ENCODE peak calls at places on chromosomes 6 and 20, in six cellular contexts. I, H, J, O, N and P are unnamed samples.

GRCh38 chr20:44715495-44716308 is 533 bp downstream of the CCN5 start:
- DNase-seq in J (no peak), H (no peak), O (no peak), N (no peak), I (no peak), P (no peak)

GRCh38 chr6:149224399-149224798 is 93.1 kb upstream of the TAB2 start:
- DNase-seq in O (no peak), I (no peak), J (no peak), H (no peak), N (no peak), P (no peak)

GRCh38 chr20:36391456-36391855 is 85.3 kb downstream of the DLGAP4 start:
- DNase-seq in H (no peak), J (peak), I (no peak), O (peak), N (no peak), P (no peak)

GRCh38 chr20:41509801-41510200 is 108.4 kb downstream of the CHD6 start:
- DNase-seq in H (peak), J (no peak), N (no peak), O (no peak), I (no peak), P (no peak)

GRCh38 chr6:169248521-169248971 is 5.1 kb downstream of the THBS2 start:
- DNase-seq in J (no peak), I (no peak), O (no peak), N (no peak), H (no peak), P (no peak)

GRCh38 chr20:6828794-6829423 is 61.4 kb downstream of the BMP2 start:
- DNase-seq in I (peak), N (no peak), J (peak), H (peak), O (peak), P (no peak)

GRCh38 chr6:139625998-139626975 is 251.8 kb upstream of the CITED2 start:
- DNase-seq in J (no peak), N (no peak), H (no peak), O (no peak), I (no peak), P (no peak)

GRCh38 chr6:17039266-17039665 is 62.6 kb upstream of the STMND1 start:
- DNase-seq in O (no peak), N (no peak), J (no peak), H (no peak), I (no peak), P (no peak)

GRCh38 chr6:29227235-29227634 is 56.5 kb downstream of the OR2J2 start:
- DNase-seq in N (no peak), O (no peak), I (no peak), H (no peak), J (no peak), P (no peak)

GRCh38 chr6:21201181-21201580 is 392.4 kb upstream of the SOX4 start:
- DNase-seq in I (no peak), O (no peak), J (no peak), H (no peak), N (no peak), P (no peak)

GRCh38 chr6:53029262-53029661 is 34.2 kb upstream of the GSTA4 start:
- DNase-seq in O (no peak), H (no peak), N (no peak), I (no peak), J (no peak), P (no peak)

GRCh38 chr6:125945378-125946141 is 11.0 kb upstream of the HINT3 start:
- DNase-seq in N (no peak), O (no peak), I (no peak), H (no peak), J (peak), P (no peak)

GRCh38 chr6:90286884-90287488 is 9.7 kb downstream of the BACH2 start:
- DNase-seq in H (no peak), N (peak), I (no peak), J (peak), O (no peak), P (no peak)